ENCODE peak calls at places on chromosomes 11 and 22, in six cellular contexts. D, J, K, C, O and Y are unnamed samples.

GRCh38 chr11:32893947-32894827 is 1.6 kb downstream of the QSER1 start:
- DNase-seq in D (peak; percentile 88), C (peak; percentile 39), J (no peak), K (peak; percentile 85), O (peak; percentile 72), Y (peak; percentile 82)

GRCh38 chr11:115098037-115098436 is 406.2 kb downstream of the CADM1 start:
- DNase-seq in D (no peak), K (no peak), O (no peak), J (no peak), C (no peak), Y (no peak)

GRCh38 chr22:31337178-31337577 is 9.0 kb downstream of the PATZ1 start:
- DNase-seq in J (no peak), C (no peak), O (no peak), K (no peak), D (no peak), Y (no peak)

GRCh38 chr11:44946268-44946667 is 4.4 kb downstream of the TP53I11 start:
- DNase-seq in C (no peak), K (no peak), D (no peak), O (no peak), J (no peak), Y (no peak)

GRCh38 chr11:59263225-59263894 is 50.6 kb upstream of the MPEG1 start:
- DNase-seq in D (peak; percentile 7), J (no peak), O (no peak), K (no peak), C (no peak), Y (no peak)

GRCh38 chr11:47857485-47858168 is 9.5 kb upstream of the NUP160 start:
- DNase-seq in D (no peak), K (no peak), O (no peak), J (no peak), C (no peak), Y (no peak)

GRCh38 chr11:93653080-93653479 is 8.4 kb upstream of the CEP295 start:
- DNase-seq in C (no peak), J (no peak), O (no peak), D (no peak), K (no peak), Y (no peak)

GRCh38 chr11:75450826-75451783 is 18.1 kb upstream of the KLHL35 start:
- DNase-seq in K (peak; percentile 68), O (peak; percentile 68), C (no peak), D (no peak), J (no peak), Y (no peak)

GRCh38 chr11:10076458-10077141 is 217.4 kb downstream of the SBF2 start:
- DNase-seq in K (peak; percentile 69), O (no peak), J (peak; percentile 23), C (no peak), D (peak; percentile 19), Y (no peak)
- TF ChIP-seq SIN3A in K (no peak), O (no peak), J (no peak), C (no peak), D (no peak), Y (no peak)

GRCh38 chr11:4183410-4184057 is 88.9 kb downstream of the RRM1 start:
- DNase-seq in J (no peak), O (no peak), K (no peak), C (no peak), D (no peak), Y (no peak)
- TF ChIP-seq SIN3A in J (no peak), O (no peak), K (no peak), C (no peak), D (no peak), Y (no peak)

DNA sequence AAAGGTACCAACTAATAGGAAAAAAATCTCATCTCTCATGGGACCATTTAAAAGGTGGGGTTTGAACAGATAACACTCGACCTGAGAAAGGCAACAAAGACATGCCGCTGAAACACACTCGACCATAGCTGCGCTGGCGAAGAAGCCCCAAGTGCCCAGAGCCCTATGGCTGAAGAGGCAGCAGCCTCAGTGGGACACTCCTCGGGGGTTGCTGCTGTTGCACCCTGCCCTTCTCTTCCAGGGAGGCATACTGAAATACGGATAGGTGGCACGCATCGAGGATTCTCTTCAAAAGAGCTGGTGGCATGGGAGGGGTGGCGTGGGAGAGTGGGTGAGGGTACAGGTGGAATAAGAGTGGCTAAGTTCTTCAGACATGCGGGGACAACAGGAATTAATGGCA is 18.5 kb upstream of the PHLDA2 start:
- DNase-seq in O (no peak), C (no peak), J (no peak), D (no peak), K (no peak), Y (no peak)
- TF ChIP-seq SIN3A in O (no peak), C (no peak), J (no peak), D (no peak), K (no peak), Y (no peak)

GRCh38 chr22:24128631-24129601 is 52.4 kb upstream of the SUSD2 start:
- DNase-seq in J (no peak), C (no peak), O (no peak), K (no peak), D (no peak), Y (no peak)
- TF ChIP-seq SIN3A in J (no peak), C (no peak), O (no peak), K (no peak), D (no peak), Y (no peak)

DNA sequence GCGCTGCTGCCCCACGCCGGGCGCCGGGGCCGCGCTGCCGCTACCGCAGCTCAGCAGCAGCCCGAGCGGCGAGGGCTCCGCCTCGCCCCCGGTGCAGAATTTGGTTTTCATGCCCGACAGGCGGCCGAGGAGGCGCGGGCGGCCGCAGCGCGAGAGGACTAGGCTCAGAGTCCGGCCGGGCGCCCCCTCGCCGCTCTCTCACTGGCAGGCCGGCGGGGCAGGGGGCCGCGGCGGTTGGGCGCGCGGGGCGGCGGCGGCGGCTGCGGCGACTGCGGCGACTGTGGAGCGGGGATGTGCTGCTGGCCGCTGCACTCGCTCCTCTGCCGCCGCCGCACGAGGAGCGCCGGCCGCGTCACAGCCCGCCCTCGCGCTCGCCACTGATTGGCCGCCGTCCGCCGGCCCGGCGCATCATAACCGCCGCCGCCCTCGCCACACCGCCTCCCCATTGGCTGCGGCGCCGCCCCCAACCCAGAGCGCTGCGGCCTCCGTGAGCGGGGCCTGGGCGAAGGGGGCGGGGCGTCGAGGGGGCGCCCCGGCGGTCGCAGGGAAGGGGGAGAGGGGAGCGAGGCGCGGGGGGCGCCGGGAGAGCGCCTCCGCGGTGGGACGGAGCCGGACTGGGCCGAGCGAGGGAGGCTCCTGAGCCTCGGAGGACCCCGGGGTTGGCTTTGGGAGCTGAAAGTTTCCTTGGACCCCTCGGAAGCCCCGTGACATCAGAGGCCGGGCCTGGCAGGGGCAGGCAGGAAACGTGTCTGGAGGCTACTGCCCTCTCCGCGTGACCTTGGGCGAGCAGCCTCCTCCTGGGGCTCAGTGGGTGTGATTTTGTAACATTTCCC is at the start of gene CHKA:
- DNase-seq in O (peak; percentile 99), J (peak; percentile 70), C (peak; percentile 47), D (peak; percentile 64), K (peak; percentile 95), Y (no peak)
- TF ChIP-seq SIN3A in O (no peak), J (peak; percentile 65), C (no peak), D (no peak), K (no peak), Y (no peak)

DNA sequence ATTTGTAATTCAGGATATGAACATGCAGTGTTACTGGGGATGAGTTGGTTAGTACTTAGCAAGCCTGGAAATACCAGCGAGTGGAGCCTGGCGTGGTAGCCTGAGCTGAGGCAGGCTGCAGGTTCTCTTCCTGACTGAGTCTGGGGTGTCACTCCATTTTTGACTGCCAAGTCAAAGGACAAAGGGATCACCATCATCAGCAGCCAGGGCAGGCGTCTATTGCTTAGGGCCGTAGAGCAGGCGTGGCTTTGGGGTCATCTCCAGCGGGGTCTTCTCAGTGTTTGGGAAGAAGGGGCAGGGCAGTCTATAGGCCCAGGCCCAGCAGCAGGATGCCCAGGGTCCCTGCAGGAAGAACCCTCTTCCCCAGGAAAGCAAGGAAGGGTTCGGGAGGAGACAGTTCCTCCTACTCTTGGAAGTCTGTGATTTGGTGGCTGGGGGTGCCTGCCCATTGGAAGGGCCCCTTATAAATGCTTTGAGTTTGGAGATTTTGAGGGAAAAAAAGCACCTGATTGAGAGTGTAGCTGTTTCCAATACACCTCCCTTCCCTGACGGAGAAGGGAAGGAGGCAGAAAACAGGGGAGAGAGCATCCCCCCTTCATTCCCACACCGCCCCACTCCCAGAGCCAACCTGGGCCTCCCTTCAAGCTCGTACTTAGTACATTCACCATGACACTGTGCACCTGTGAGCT is 51.5 kb upstream of the SPATA19 start:
- DNase-seq in K (no peak), C (no peak), J (no peak), D (no peak), O (no peak), Y (no peak)
- TF ChIP-seq SIN3A in K (no peak), C (no peak), J (no peak), D (no peak), O (no peak), Y (no peak)

DNA sequence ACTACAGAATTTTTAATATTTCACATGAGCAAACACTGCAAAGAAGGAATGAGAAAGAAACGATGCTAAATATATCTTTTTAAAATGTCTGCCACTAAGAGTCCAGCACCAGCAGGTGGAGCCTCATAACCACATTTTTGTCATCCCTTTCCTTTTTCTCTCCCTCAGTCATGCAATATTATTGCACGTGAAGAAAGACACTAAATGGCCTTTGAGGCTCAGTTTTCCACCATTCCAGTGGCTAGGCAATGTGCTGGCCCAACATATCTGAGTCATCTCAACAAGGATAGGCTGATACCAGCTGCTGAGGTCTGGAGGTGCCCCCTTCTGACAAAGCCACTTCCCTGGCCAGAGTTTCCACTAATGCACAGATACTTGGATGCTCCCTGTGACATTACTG is 1.8 kb downstream of the ALKBH8 start:
- DNase-seq in K (peak; percentile 72), O (peak; percentile 42), D (peak; percentile 72), C (no peak), J (no peak), Y (peak; percentile 67)
- TF ChIP-seq SIN3A in K (no peak), O (no peak), D (no peak), C (no peak), J (no peak), Y (no peak)